ENCODE peak calls at places on chromosomes 4 and X, in six cellular contexts. F is iris pigment epithelial cell; H is NCI-H1417; M is BE2C; L is naive thymus-derived CD8-positive, alpha-beta T cell; J is NCI-H510A treated with DMSO at 0.1 percent for 48 hours. C is an unnamed sample.

GRCh38 chr4:182922551-182923284 is 5.5 kb upstream of the DCTD start:
- DNase-seq in F (peak), H (no peak), M (no peak), L (no peak), J (no peak), C (no peak)

GRCh38 chrX:107228486-107228819 is 22.0 kb downstream of the DNAAF6 start:
- DNase-seq in F (no peak), H (no peak), M (no peak), L (no peak), J (no peak), C (no peak)

GRCh38 chr4:181427076-181427475 is 816.1 kb upstream of the TENM3 start:
- DNase-seq in F (no peak), H (no peak), M (no peak), L (no peak), J (no peak), C (no peak)

GRCh38 chrX:13248867-13249521 is 70.9 kb downstream of the ATXN3L start:
- DNase-seq in F (no peak), H (no peak), M (no peak), L (no peak), J (no peak), C (peak)

GRCh38 chrX:110964761-110965160 is 131.2 kb upstream of the PAK3 start:
- DNase-seq in F (no peak), H (peak), M (no peak), L (no peak), J (no peak), C (no peak)

GRCh38 chr4:110484029-110484428 is 8.1 kb downstream of the ENPEP start:
- DNase-seq in F (no peak), H (no peak), M (no peak), L (no peak), J (no peak), C (no peak)

GRCh38 chr4:56049428-56050212 is 100.9 kb downstream of the CEP135 start:
- DNase-seq in F (peak), H (peak), M (peak), L (no peak), J (peak), C (peak)

GRCh38 chr4:126018274-126018673 is 703.5 kb downstream of the FAT4 start:
- DNase-seq in F (no peak), H (no peak), M (no peak), L (no peak), J (peak), C (no peak)

GRCh38 chr4:156971623-156972369 is at the start of gene PDGFC:
- DNase-seq in F (peak), H (peak), M (peak), L (no peak), J (peak), C (peak)

GRCh38 chr4:73208376-73208775 is 50.2 kb downstream of the ANKRD17 start:
- DNase-seq in F (peak), H (no peak), M (no peak), L (no peak), J (no peak), C (no peak)

GRCh38 chr4:44448548-44449443 is at the start of gene KCTD8:
- DNase-seq in F (peak), H (peak), M (peak), L (peak), J (peak), C (peak)

GRCh38 chr4:30840571-30840970 is 120.4 kb downstream of the PCDH7 start:
- DNase-seq in F (peak), H (no peak), M (no peak), L (no peak), J (no peak), C (no peak)

GRCh38 chrX:53939127-53939526 is 105.1 kb downstream of the PHF8 start:
- DNase-seq in F (no peak), H (no peak), M (no peak), L (no peak), J (no peak), C (no peak)

GRCh38 chr4:182486895-182487294 is 243.7 kb downstream of the TENM3 start:
- DNase-seq in F (peak), H (no peak), M (no peak), L (no peak), J (no peak), C (no peak)

GRCh38 chr4:183333983-183334382 is 11.8 kb upstream of the CLDN24 start:
- DNase-seq in F (no peak), H (no peak), M (no peak), L (no peak), J (no peak), C (no peak)

GRCh38 chr4:162782778-162783507 is 383.7 kb downstream of the NAF1 start:
- DNase-seq in F (no peak), H (no peak), M (no peak), L (no peak), J (no peak), C (peak)

GRCh38 chr4:71211748-71212147 is 127.1 kb upstream of the SLC4A4 start:
- DNase-seq in F (no peak), H (no peak), M (no peak), L (no peak), J (no peak), C (no peak)

GRCh38 chr4:145679520-145679919 is 426 bp upstream of the C4orf51 start:
- DNase-seq in F (peak), H (peak), M (no peak), L (no peak), J (peak), C (peak)

GRCh38 chr4:92814677-92815076 is 510.9 kb downstream of the GRID2 start:
- DNase-seq in F (no peak), H (no peak), M (no peak), L (no peak), J (no peak), C (no peak)

GRCh38 chrX:135384161-135384836 is 37.4 kb upstream of the SMIM10L2A start:
- DNase-seq in F (no peak), H (no peak), M (no peak), L (no peak), J (no peak), C (no peak)

GRCh38 chrX:18354369-18355329 is at the start of gene SCML2:
- DNase-seq in F (peak), H (peak), M (peak), L (peak), J (peak), C (peak)

GRCh38 chrX:129600981-129601424 is 53.8 kb downstream of the APLN start:
- DNase-seq in F (peak), H (no peak), M (no peak), L (no peak), J (peak), C (peak)

GRCh38 chrX:1491851-1492349 is 39.2 kb upstream of the ASMTL start:
- DNase-seq in F (no peak), H (no peak), M (peak), L (no peak), J (no peak), C (peak)

GRCh38 chrX:17535229-17535628 is 160.2 kb downstream of the NHS start:
- DNase-seq in F (peak), H (peak), M (peak), L (no peak), J (no peak), C (no peak)

GRCh38 chr4:6892190-6892908 is 17.3 kb upstream of the TBC1D14 start:
- DNase-seq in F (peak), H (no peak), M (peak), L (no peak), J (no peak), C (peak)

GRCh38 chr4:79574741-79575451 is 166.9 kb upstream of the GK2 start:
- DNase-seq in F (no peak), H (no peak), M (no peak), L (no peak), J (no peak), C (no peak)

GRCh38 chr4:43132010-43132582 is 239.6 kb downstream of the GRXCR1 start:
- DNase-seq in F (peak), H (peak), M (peak), L (no peak), J (peak), C (peak)

GRCh38 chrX:43706786-43707185 is 50.7 kb downstream of the MAOA start:
- DNase-seq in F (peak), H (no peak), M (no peak), L (no peak), J (no peak), C (no peak)

GRCh38 chrX:110987292-110987691 is 108.7 kb upstream of the PAK3 start:
- DNase-seq in F (peak), H (no peak), M (no peak), L (no peak), J (no peak), C (no peak)

GRCh38 chr4:171035909-171036308 is 777.3 kb upstream of the GALNTL6 start:
- DNase-seq in F (no peak), H (no peak), M (no peak), L (no peak), J (no peak), C (no peak)

GRCh38 chrX:111270339-111270738 is at the start of gene CAPN6:
- DNase-seq in F (peak), H (no peak), M (no peak), L (no peak), J (no peak), C (peak)

GRCh38 chrX:129649268-129650182 is 5.2 kb downstream of the APLN start:
- DNase-seq in F (no peak), H (no peak), M (no peak), L (no peak), J (no peak), C (no peak)